ENCODE peak calls at places on chromosomes 6 and 20, in six cellular contexts. One of them, this sample, is unnamed.

GRCh38 chr20:13468166-13468565 is 170.6 kb downstream of the TASP1 start:
- DNase-seq in naive thymus-derived CD4-positive, alpha-beta T cell: no peak
- DNase-seq in CD8-positive, alpha-beta T cell: no peak
- DNase-seq in fibroblast of lung: no peak
- DNase-seq in CD8-positive, alpha-beta memory T cell: no peak
- DNase-seq in Peyer's patch: no peak
- DNase-seq in this sample: no peak

GRCh38 chr20:23658336-23658735 is 20.6 kb upstream of the CST3 start:
- DNase-seq in Peyer's patch: no peak
- DNase-seq in CD8-positive, alpha-beta T cell: no peak
- DNase-seq in CD8-positive, alpha-beta memory T cell: no peak
- DNase-seq in fibroblast of lung: no peak
- DNase-seq in naive thymus-derived CD4-positive, alpha-beta T cell: no peak
- DNase-seq in this sample: no peak

GRCh38 chr6:17336425-17336824 is 55.3 kb downstream of the RBM24 start:
- DNase-seq in fibroblast of lung: peak
- DNase-seq in CD8-positive, alpha-beta T cell: no peak
- DNase-seq in naive thymus-derived CD4-positive, alpha-beta T cell: no peak
- DNase-seq in Peyer's patch: no peak
- DNase-seq in CD8-positive, alpha-beta memory T cell: no peak
- DNase-seq in this sample: no peak

GRCh38 chr6:28496099-28496779 is 19.4 kb downstream of the GPX6 start:
- DNase-seq in Peyer's patch: no peak
- DNase-seq in CD8-positive, alpha-beta memory T cell: no peak
- DNase-seq in fibroblast of lung: peak
- DNase-seq in CD8-positive, alpha-beta T cell: no peak
- DNase-seq in naive thymus-derived CD4-positive, alpha-beta T cell: no peak
- DNase-seq in this sample: no peak

GRCh38 chr6:87929843-87930288 is 117.8 kb upstream of the SPACA1 start:
- DNase-seq in fibroblast of lung: peak
- DNase-seq in Peyer's patch: peak
- DNase-seq in CD8-positive, alpha-beta memory T cell: peak
- DNase-seq in naive thymus-derived CD4-positive, alpha-beta T cell: peak
- DNase-seq in CD8-positive, alpha-beta T cell: peak
- DNase-seq in this sample: peak

GRCh38 chr20:871948-872347 is 38.4 kb downstream of the FAM110A start:
- DNase-seq in CD8-positive, alpha-beta memory T cell: no peak
- DNase-seq in fibroblast of lung: no peak
- DNase-seq in naive thymus-derived CD4-positive, alpha-beta T cell: no peak
- DNase-seq in Peyer's patch: no peak
- DNase-seq in CD8-positive, alpha-beta T cell: no peak
- DNase-seq in this sample: no peak

GRCh38 chr6:23213651-23214050 is 644.3 kb downstream of the HDGFL1 start:
- DNase-seq in naive thymus-derived CD4-positive, alpha-beta T cell: no peak
- DNase-seq in CD8-positive, alpha-beta memory T cell: no peak
- DNase-seq in Peyer's patch: no peak
- DNase-seq in fibroblast of lung: no peak
- DNase-seq in CD8-positive, alpha-beta T cell: no peak
- DNase-seq in this sample: no peak

GRCh38 chr6:154402081-154402780 is 45.6 kb upstream of the IPCEF1 start:
- DNase-seq in Peyer's patch: no peak
- DNase-seq in naive thymus-derived CD4-positive, alpha-beta T cell: no peak
- DNase-seq in CD8-positive, alpha-beta memory T cell: no peak
- DNase-seq in CD8-positive, alpha-beta T cell: no peak
- DNase-seq in fibroblast of lung: peak
- DNase-seq in this sample: no peak

GRCh38 chr6:53011993-53012392 is 16.9 kb upstream of the GSTA4 start:
- DNase-seq in CD8-positive, alpha-beta memory T cell: no peak
- DNase-seq in Peyer's patch: no peak
- DNase-seq in naive thymus-derived CD4-positive, alpha-beta T cell: no peak
- DNase-seq in fibroblast of lung: peak
- DNase-seq in CD8-positive, alpha-beta T cell: no peak
- DNase-seq in this sample: no peak

GRCh38 chr6:99573980-99574617 is 5.6 kb upstream of the CCNC start:
- DNase-seq in naive thymus-derived CD4-positive, alpha-beta T cell: no peak
- DNase-seq in Peyer's patch: no peak
- DNase-seq in CD8-positive, alpha-beta memory T cell: no peak
- DNase-seq in CD8-positive, alpha-beta T cell: no peak
- DNase-seq in fibroblast of lung: no peak
- DNase-seq in this sample: no peak

GRCh38 chr6:31875852-31876251 is 2.9 kb downstream of the SLC44A4 start:
- DNase-seq in fibroblast of lung: no peak
- DNase-seq in Peyer's patch: no peak
- DNase-seq in CD8-positive, alpha-beta memory T cell: no peak
- DNase-seq in CD8-positive, alpha-beta T cell: no peak
- DNase-seq in naive thymus-derived CD4-positive, alpha-beta T cell: no peak
- DNase-seq in this sample: no peak

GRCh38 chr6:137816688-137817087 is 50.4 kb upstream of the TNFAIP3 start:
- DNase-seq in CD8-positive, alpha-beta memory T cell: no peak
- DNase-seq in Peyer's patch: no peak
- DNase-seq in naive thymus-derived CD4-positive, alpha-beta T cell: no peak
- DNase-seq in fibroblast of lung: no peak
- DNase-seq in CD8-positive, alpha-beta T cell: no peak
- DNase-seq in this sample: no peak

GRCh38 chr6:37731888-37732287 is 34.2 kb upstream of the MDGA1 start:
- DNase-seq in Peyer's patch: peak
- DNase-seq in fibroblast of lung: no peak
- DNase-seq in CD8-positive, alpha-beta memory T cell: peak
- DNase-seq in CD8-positive, alpha-beta T cell: peak
- DNase-seq in naive thymus-derived CD4-positive, alpha-beta T cell: peak
- DNase-seq in this sample: no peak

GRCh38 chr6:26232306-26232949 is 132.6 kb upstream of the BTN3A2 start:
- DNase-seq in CD8-positive, alpha-beta memory T cell: no peak
- DNase-seq in fibroblast of lung: no peak
- DNase-seq in Peyer's patch: no peak
- DNase-seq in CD8-positive, alpha-beta T cell: no peak
- DNase-seq in naive thymus-derived CD4-positive, alpha-beta T cell: no peak
- DNase-seq in this sample: no peak

GRCh38 chr6:164051427-164051826 is 636.9 kb downstream of the QKI start:
- DNase-seq in CD8-positive, alpha-beta memory T cell: no peak
- DNase-seq in CD8-positive, alpha-beta T cell: no peak
- DNase-seq in naive thymus-derived CD4-positive, alpha-beta T cell: no peak
- DNase-seq in Peyer's patch: no peak
- DNase-seq in fibroblast of lung: no peak
- DNase-seq in this sample: no peak

GRCh38 chr6:89299451-89299850 is 15.6 kb downstream of the GABRR2 start:
- DNase-seq in naive thymus-derived CD4-positive, alpha-beta T cell: no peak
- DNase-seq in Peyer's patch: no peak
- DNase-seq in CD8-positive, alpha-beta T cell: no peak
- DNase-seq in CD8-positive, alpha-beta memory T cell: no peak
- DNase-seq in fibroblast of lung: no peak
- DNase-seq in this sample: no peak

GRCh38 chr6:39330476-39330875 is 8.0 kb upstream of the KCNK16 start:
- DNase-seq in fibroblast of lung: no peak
- DNase-seq in Peyer's patch: no peak
- DNase-seq in naive thymus-derived CD4-positive, alpha-beta T cell: no peak
- DNase-seq in CD8-positive, alpha-beta memory T cell: no peak
- DNase-seq in CD8-positive, alpha-beta T cell: no peak
- DNase-seq in this sample: no peak

DNA sequence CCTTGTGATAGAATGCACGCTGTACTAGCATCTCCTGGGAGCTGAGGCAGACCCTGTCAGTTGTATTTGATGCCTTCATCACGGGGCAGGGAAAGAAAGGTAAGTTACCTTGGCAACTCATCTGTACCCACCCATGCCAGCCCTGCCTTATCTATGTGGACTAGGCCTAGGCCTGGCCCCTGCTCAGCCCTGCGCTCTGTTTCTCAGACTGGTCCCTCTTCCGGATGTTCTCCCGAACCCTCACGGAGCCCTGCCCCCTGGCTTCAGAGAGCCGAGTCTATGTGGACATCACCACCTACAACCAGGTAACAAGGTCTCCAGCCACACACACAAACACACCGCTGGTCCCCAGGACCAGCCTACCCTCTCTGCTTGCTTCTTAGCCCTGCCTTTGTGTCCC is 4.2 kb downstream of the PIGT start:
- DNase-seq in CD8-positive, alpha-beta memory T cell: no peak
- DNase-seq in CD8-positive, alpha-beta T cell: no peak
- DNase-seq in naive thymus-derived CD4-positive, alpha-beta T cell: no peak
- DNase-seq in Peyer's patch: no peak
- DNase-seq in fibroblast of lung: no peak
- DNase-seq in this sample: no peak
- H3K27ac ChIP-seq in CD8-positive, alpha-beta memory T cell: no peak
- H3K27ac ChIP-seq in CD8-positive, alpha-beta T cell: no peak
- H3K27ac ChIP-seq in naive thymus-derived CD4-positive, alpha-beta T cell: no peak
- H3K27ac ChIP-seq in Peyer's patch: peak
- H3K27ac ChIP-seq in fibroblast of lung: peak
- H3K27ac ChIP-seq in this sample: peak

GRCh38 chr20:33650753-33651561 is 11.2 kb upstream of the C20orf144 start:
- DNase-seq in fibroblast of lung: no peak
- DNase-seq in CD8-positive, alpha-beta T cell: no peak
- DNase-seq in Peyer's patch: no peak
- DNase-seq in naive thymus-derived CD4-positive, alpha-beta T cell: no peak
- DNase-seq in CD8-positive, alpha-beta memory T cell: no peak
- DNase-seq in this sample: no peak
- H3K27ac ChIP-seq in fibroblast of lung: no peak
- H3K27ac ChIP-seq in CD8-positive, alpha-beta T cell: no peak
- H3K27ac ChIP-seq in Peyer's patch: no peak
- H3K27ac ChIP-seq in naive thymus-derived CD4-positive, alpha-beta T cell: no peak
- H3K27ac ChIP-seq in CD8-positive, alpha-beta memory T cell: no peak
- H3K27ac ChIP-seq in this sample: no peak

DNA sequence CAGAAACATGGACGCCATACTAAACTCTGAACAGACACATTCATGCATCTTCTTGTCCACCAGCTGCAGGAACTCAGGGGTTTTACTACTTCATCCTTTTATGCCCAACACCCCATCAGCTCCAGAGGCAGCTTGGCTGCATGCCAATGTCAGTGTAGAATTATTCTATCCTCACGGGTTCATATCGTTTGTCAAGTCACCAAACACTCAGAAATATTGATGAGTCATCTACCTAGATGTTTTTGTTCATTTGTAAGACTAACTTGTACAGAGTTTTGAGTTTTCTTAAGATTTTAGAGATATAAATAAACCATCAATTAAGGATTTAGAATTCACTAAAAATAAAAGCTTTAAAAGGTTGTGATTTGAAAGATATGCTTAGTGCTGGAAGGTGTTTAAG is 590.7 kb upstream of the FLRT3 start:
- DNase-seq in CD8-positive, alpha-beta T cell: no peak
- DNase-seq in naive thymus-derived CD4-positive, alpha-beta T cell: no peak
- DNase-seq in Peyer's patch: no peak
- DNase-seq in CD8-positive, alpha-beta memory T cell: no peak
- DNase-seq in fibroblast of lung: no peak
- DNase-seq in this sample: no peak
- H3K27ac ChIP-seq in CD8-positive, alpha-beta T cell: no peak
- H3K27ac ChIP-seq in naive thymus-derived CD4-positive, alpha-beta T cell: no peak
- H3K27ac ChIP-seq in Peyer's patch: no peak
- H3K27ac ChIP-seq in CD8-positive, alpha-beta memory T cell: no peak
- H3K27ac ChIP-seq in fibroblast of lung: no peak
- H3K27ac ChIP-seq in this sample: no peak

GRCh38 chr6:71198908-71199307 is 89.7 kb upstream of the OGFRL1 start:
- DNase-seq in naive thymus-derived CD4-positive, alpha-beta T cell: no peak
- DNase-seq in Peyer's patch: no peak
- DNase-seq in CD8-positive, alpha-beta memory T cell: no peak
- DNase-seq in fibroblast of lung: no peak
- DNase-seq in CD8-positive, alpha-beta T cell: no peak
- DNase-seq in this sample: no peak
- H3K27ac ChIP-seq in naive thymus-derived CD4-positive, alpha-beta T cell: no peak
- H3K27ac ChIP-seq in Peyer's patch: no peak
- H3K27ac ChIP-seq in CD8-positive, alpha-beta memory T cell: no peak
- H3K27ac ChIP-seq in fibroblast of lung: no peak
- H3K27ac ChIP-seq in CD8-positive, alpha-beta T cell: no peak
- H3K27ac ChIP-seq in this sample: no peak

This sample was measured in uterus.